ENCODE peak calls at places on chromosomes 11 and 22, in eight cellular contexts. X is IMR-90; Q is CD4-positive, alpha-beta memory T cell; Z is GM20000; Y is Panc1; B is astrocyte of the hippocampus; M is T-helper 2 cell treated with Interferon-gamma antibody and Interleukin-4, amounts not matched to agents 5 μg/mL and 100 μg/mL, for 36 hours; I is endothelial cell. V is an unnamed sample.

GRCh38 chr11:121452609-121453150 is at the start of gene SORL1-AS1:
- DNase-seq in X (peak), Q (peak), Z (peak), Y (no peak), B (no peak), M (peak), I (no peak), V (no peak)

GRCh38 chr11:65423516-65424199 is 1.1 kb downstream of the NEAT1 start:
- DNase-seq in X (peak), Q (peak), Z (no peak), Y (no peak), B (no peak), M (no peak), I (no peak), V (peak)

GRCh38 chr11:128299132-128299726 is 288.1 kb downstream of the ETS1 start:
- DNase-seq in X (peak), Q (no peak), Z (no peak), Y (no peak), B (no peak), M (no peak), I (no peak), V (peak)

GRCh38 chr11:11843642-11844041 is 1.9 kb downstream of the USP47 start:
- DNase-seq in X (no peak), Q (no peak), Z (no peak), Y (no peak), B (no peak), M (no peak), I (no peak), V (no peak)

GRCh38 chr11:67400251-67400941 is 1.3 kb downstream of the PPP1CA start:
- DNase-seq in X (no peak), Q (no peak), Z (peak), Y (no peak), B (no peak), M (no peak), I (no peak), V (peak)

GRCh38 chr11:7364660-7365059 is 113.0 kb downstream of the SYT9 start:
- DNase-seq in X (no peak), Q (no peak), Z (no peak), Y (no peak), B (no peak), M (no peak), I (no peak), V (no peak)

GRCh38 chr11:61164610-61165424 is 3.6 kb upstream of the VPS37C start:
- DNase-seq in X (no peak), Q (no peak), Z (no peak), Y (no peak), B (no peak), M (no peak), I (no peak), V (no peak)

GRCh38 chr11:1708716-1709115 is 11.7 kb downstream of the KRTAP5-6 start:
- DNase-seq in X (no peak), Q (no peak), Z (no peak), Y (no peak), B (no peak), M (no peak), I (no peak), V (no peak)

GRCh38 chr11:8317164-8317563 is 53.5 kb upstream of the LMO1 start:
- DNase-seq in X (peak), Q (no peak), Z (no peak), Y (no peak), B (peak), M (no peak), I (no peak), V (peak)

GRCh38 chr11:119827113-119827512 is 98.1 kb upstream of the NECTIN1 start:
- DNase-seq in X (no peak), Q (no peak), Z (no peak), Y (no peak), B (no peak), M (no peak), I (no peak), V (no peak)

GRCh38 chr22:26573026-26573662 is 16.8 kb downstream of the TPST2 start:
- DNase-seq in X (peak), Q (no peak), Z (no peak), Y (no peak), B (peak), M (no peak), I (no peak), V (no peak)

GRCh38 chr22:29253561-29254282 is 14.1 kb downstream of the RHBDD3 start:
- DNase-seq in X (no peak), Q (no peak), Z (no peak), Y (no peak), B (no peak), M (no peak), I (no peak), V (no peak)

GRCh38 chr11:28251263-28251662 is 143.1 kb downstream of the METTL15 start:
- DNase-seq in X (no peak), Q (no peak), Z (no peak), Y (no peak), B (no peak), M (no peak), I (no peak), V (no peak)

GRCh38 chr22:40609216-40609615 is 27.3 kb downstream of the MRTFA start:
- DNase-seq in X (no peak), Q (no peak), Z (no peak), Y (no peak), B (no peak), M (no peak), I (no peak), V (no peak)

GRCh38 chr11:115081972-115082371 is 403.6 kb downstream of the NXPE2 start:
- DNase-seq in X (no peak), Q (no peak), Z (no peak), Y (no peak), B (no peak), M (no peak), I (no peak), V (no peak)

GRCh38 chr11:1888347-1888753 is 3.3 kb downstream of the PRR33 start:
- DNase-seq in X (no peak), Q (no peak), Z (no peak), Y (no peak), B (no peak), M (no peak), I (no peak), V (no peak)